ENCODE peak calls at places on chromosomes 3 and 15, in eight cellular contexts. K, H, D, F, I, Y, W and J are unnamed samples.
A peak's percentile ranks its signal among the peaks of the same experiment; 100 is the strongest.

GRCh38 chr3:129051776-129052400 is 8.7 kb upstream of the GP9 start:
- DNase-seq in K (no peak), H (no peak), D (no peak), F (no peak), I (no peak), Y (no peak), W (peak; percentile 20), J (no peak)

GRCh38 chr3:182704926-182705325 is 88.4 kb upstream of the ATP11B start:
- DNase-seq in K (no peak), H (no peak), D (no peak), F (no peak), I (no peak), Y (no peak), W (no peak), J (no peak)

GRCh38 chr15:57183041-57183440 is 193.3 kb upstream of the CGNL1 start:
- DNase-seq in K (no peak), H (no peak), D (no peak), F (no peak), I (no peak), Y (no peak), W (no peak), J (no peak)

GRCh38 chr15:92155941-92156340 is 237.7 kb upstream of the ST8SIA2 start:
- DNase-seq in K (no peak), H (no peak), D (no peak), F (no peak), I (no peak), Y (no peak), W (no peak), J (no peak)

GRCh38 chr3:98994128-98994762 is 92.8 kb upstream of the DCBLD2 start:
- DNase-seq in K (peak; percentile 49), H (no peak), D (no peak), F (peak; percentile 42), I (no peak), Y (no peak), W (peak; percentile 2), J (no peak)

GRCh38 chr3:16928386-16929132 is 43.8 kb downstream of the PLCL2 start:
- DNase-seq in K (no peak), H (no peak), D (no peak), F (no peak), I (no peak), Y (no peak), W (no peak), J (no peak)

GRCh38 chr3:169280010-169280585 is 383.4 kb downstream of the MECOM start:
- DNase-seq in K (no peak), H (no peak), D (no peak), F (no peak), I (no peak), Y (no peak), W (no peak), J (no peak)

GRCh38 chr15:40470423-40471104 is at the start of gene CHST14:
- DNase-seq in K (no peak), H (peak; percentile 57), D (peak; percentile 66), F (no peak), I (peak; percentile 44), Y (peak; percentile 76), W (peak; percentile 22), J (peak; percentile 46)

GRCh38 chr3:100880072-100880471 is 113.1 kb downstream of the ABI3BP start:
- DNase-seq in K (no peak), H (no peak), D (peak; percentile 18), F (no peak), I (no peak), Y (no peak), W (no peak), J (no peak)

GRCh38 chr3:131772278-131772893 is 262.4 kb downstream of the CPNE4 start:
- DNase-seq in K (no peak), H (no peak), D (no peak), F (no peak), I (no peak), Y (no peak), W (no peak), J (no peak)

GRCh38 chr15:65929573-65929972 is 60.3 kb downstream of the RAB11A start:
- DNase-seq in K (no peak), H (no peak), D (no peak), F (no peak), I (no peak), Y (no peak), W (no peak), J (no peak)

GRCh38 chr3:122572940-122573412 is 4.5 kb upstream of the PARP15 start:
- DNase-seq in K (no peak), H (peak; percentile 37), D (no peak), F (no peak), I (peak; percentile 40), Y (peak; percentile 33), W (no peak), J (no peak)

GRCh38 chr15:52180196-52180835 is 10.9 kb downstream of the GNB5 start:
- DNase-seq in K (no peak), H (peak; percentile 61), D (no peak), F (no peak), I (no peak), Y (no peak), W (no peak), J (no peak)

GRCh38 chr3:45112939-45113338 is 33.2 kb downstream of the CDCP1 start:
- DNase-seq in K (no peak), H (no peak), D (no peak), F (no peak), I (no peak), Y (no peak), W (no peak), J (no peak)

GRCh38 chr3:147937341-147937740 is 528.2 kb downstream of the ZIC1 start:
- DNase-seq in K (no peak), H (no peak), D (no peak), F (no peak), I (no peak), Y (no peak), W (no peak), J (no peak)

GRCh38 chr3:160395297-160395696 is 3.7 kb downstream of the IFT80 start:
- DNase-seq in K (no peak), H (no peak), D (no peak), F (no peak), I (no peak), Y (no peak), W (no peak), J (no peak)

GRCh38 chr3:185473290-185473815 is 25.5 kb downstream of the TMEM41A start:
- DNase-seq in K (no peak), H (no peak), D (peak; percentile 17), F (no peak), I (no peak), Y (peak; percentile 86), W (no peak), J (no peak)

GRCh38 chr3:192571197-192571791 is 156.0 kb downstream of the FGF12 start:
- DNase-seq in K (peak; percentile 6), H (no peak), D (peak; percentile 60), F (no peak), I (no peak), Y (peak; percentile 30), W (peak; percentile 59), J (peak; percentile 24)

GRCh38 chr3:66537735-66538134 is 36.9 kb upstream of the LRIG1 start:
- DNase-seq in K (no peak), H (no peak), D (no peak), F (no peak), I (no peak), Y (no peak), W (no peak), J (no peak)

GRCh38 chr15:41799488-41799805 is 25.2 kb downstream of the MAPKBP1 start:
- DNase-seq in K (no peak), H (no peak), D (no peak), F (no peak), I (no peak), Y (no peak), W (no peak), J (no peak)

GRCh38 chr3:53079147-53079546 is 33.3 kb upstream of the SFMBT1 start:
- DNase-seq in K (no peak), H (no peak), D (no peak), F (no peak), I (no peak), Y (no peak), W (no peak), J (no peak)

GRCh38 chr3:108071394-108071793 is 19.4 kb downstream of the CD47 start:
- DNase-seq in K (no peak), H (no peak), D (no peak), F (no peak), I (no peak), Y (no peak), W (no peak), J (no peak)

GRCh38 chr3:107064445-107065060 is 312.7 kb upstream of the CCDC54 start:
- DNase-seq in K (peak; percentile 43), H (peak; percentile 49), D (peak; percentile 22), F (peak; percentile 40), I (peak; percentile 54), Y (peak; percentile 30), W (peak; percentile 89), J (peak; percentile 37)

GRCh38 chr15:37038716-37039106 is 61.6 kb downstream of the MEIS2 start:
- DNase-seq in K (no peak), H (no peak), D (no peak), F (no peak), I (no peak), Y (no peak), W (peak; percentile 0), J (no peak)

GRCh38 chr3:141321109-141321497 is 47.2 kb upstream of the ZBTB38 start:
- DNase-seq in K (no peak), H (no peak), D (no peak), F (no peak), I (no peak), Y (no peak), W (no peak), J (no peak)

GRCh38 chr3:28544831-28545230 is 196.2 kb upstream of the AZI2 start:
- DNase-seq in K (no peak), H (no peak), D (no peak), F (no peak), I (no peak), Y (no peak), W (no peak), J (no peak)

GRCh38 chr3:4776980-4777581 is 202.2 kb upstream of the BHLHE40 start:
- DNase-seq in K (no peak), H (no peak), D (no peak), F (peak; percentile 8), I (no peak), Y (no peak), W (no peak), J (no peak)

GRCh38 chr15:72339777-72340177 is 19.8 kb upstream of the CELF6 start:
- DNase-seq in K (peak; percentile 80), H (no peak), D (no peak), F (peak; percentile 95), I (no peak), Y (no peak), W (peak; percentile 38), J (no peak)

GRCh38 chr3:163327086-163327485 is 1751.2 kb downstream of the SI start:
- DNase-seq in K (no peak), H (no peak), D (no peak), F (no peak), I (no peak), Y (no peak), W (no peak), J (no peak)

GRCh38 chr3:89300976-89301375 is 193.6 kb downstream of the EPHA3 start:
- DNase-seq in K (no peak), H (no peak), D (no peak), F (no peak), I (no peak), Y (no peak), W (no peak), J (no peak)

GRCh38 chr15:99385865-99386264 is 134.6 kb downstream of the LRRC28 start:
- DNase-seq in K (peak; percentile 16), H (no peak), D (peak; percentile 58), F (no peak), I (peak; percentile 56), Y (no peak), W (no peak), J (no peak)

GRCh38 chr15:63823253-63823844 is 10.4 kb downstream of the HERC1 start:
- DNase-seq in K (no peak), H (no peak), D (no peak), F (no peak), I (no peak), Y (no peak), W (no peak), J (no peak)

GRCh38 chr3:189282751-189283150 is 111.0 kb downstream of the TPRG1 start:
- DNase-seq in K (no peak), H (no peak), D (no peak), F (no peak), I (no peak), Y (no peak), W (no peak), J (no peak)

GRCh38 chr3:70631716-70632307 is 319.4 kb upstream of the MDFIC2 start:
- DNase-seq in K (no peak), H (no peak), D (no peak), F (no peak), I (no peak), Y (no peak), W (no peak), J (no peak)